ENCODE peak calls at places on chromosomes 16 and 17, in four cellular contexts. One of them, this sample, is unnamed.

GRCh38 chr17:51435641-51436091 is 175.3 kb downstream of the UTP18 start:
- DNase-seq in H1: peak; percentile 72
- DNase-seq in GM12878: no peak
- DNase-seq in K562: peak; percentile 20
- DNase-seq in this sample: peak; percentile 4

GRCh38 chr17:10018461-10018891 is 113.4 kb upstream of the RCVRN start:
- DNase-seq in K562: no peak
- DNase-seq in H1: no peak
- DNase-seq in GM12878: peak; percentile 56
- DNase-seq in this sample: no peak

GRCh38 chr16:66899310-66899944 is 19.1 kb downstream of the PDP2 start:
- DNase-seq in K562: no peak
- DNase-seq in H1: no peak
- DNase-seq in GM12878: no peak
- DNase-seq in this sample: peak; percentile 80

GRCh38 chr17:32876414-32877163 is at the start of gene MYO1D:
- DNase-seq in H1: peak; percentile 88
- DNase-seq in GM12878: no peak
- DNase-seq in K562: peak; percentile 74
- DNase-seq in this sample: no peak

GRCh38 chr16:23527961-23528634 is 17.8 kb upstream of the GGA2 start:
- DNase-seq in H1: no peak
- DNase-seq in GM12878: no peak
- DNase-seq in K562: no peak
- DNase-seq in this sample: no peak

GRCh38 chr17:83124871-83125514 is 45.6 kb downstream of the METRNL start:
- DNase-seq in H1: no peak
- DNase-seq in GM12878: no peak
- DNase-seq in K562: no peak
- DNase-seq in this sample: no peak

GRCh38 chr16:15055141-15056053 is 477 bp downstream of the NTAN1 start:
- DNase-seq in H1: peak; percentile 85
- DNase-seq in K562: peak; percentile 27
- DNase-seq in GM12878: no peak
- DNase-seq in this sample: peak; percentile 23

GRCh38 chr16:58885528-58886170 is 151.5 kb upstream of the GOT2 start:
- DNase-seq in H1: no peak
- DNase-seq in GM12878: no peak
- DNase-seq in K562: no peak
- DNase-seq in this sample: no peak

GRCh38 chr17:41563607-41564006 is 8.3 kb downstream of the KRT9 start:
- DNase-seq in K562: no peak
- DNase-seq in H1: no peak
- DNase-seq in GM12878: no peak
- DNase-seq in this sample: no peak

GRCh38 chr16:52997922-52998321 is 54.8 kb downstream of the CHD9NB start:
- DNase-seq in H1: no peak
- DNase-seq in K562: no peak
- DNase-seq in GM12878: no peak
- DNase-seq in this sample: no peak

GRCh38 chr16:27248036-27248435 is 20.5 kb downstream of the NSMCE1 start:
- DNase-seq in GM12878: no peak
- DNase-seq in H1: no peak
- DNase-seq in K562: no peak
- DNase-seq in this sample: no peak

GRCh38 chr16:66382966-66383299 is 16.4 kb downstream of the CDH5 start:
- DNase-seq in GM12878: no peak
- DNase-seq in K562: no peak
- DNase-seq in H1: no peak
- DNase-seq in this sample: peak; percentile 93

GRCh38 chr16:31409433-31409832 is 16.3 kb downstream of the ITGAD start:
- DNase-seq in K562: no peak
- DNase-seq in H1: no peak
- DNase-seq in GM12878: no peak
- DNase-seq in this sample: peak; percentile 66

GRCh38 chr17:41683441-41684007 is 5.2 kb upstream of the EIF1 start:
- DNase-seq in GM12878: no peak
- DNase-seq in K562: no peak
- DNase-seq in H1: no peak
- DNase-seq in this sample: no peak

GRCh38 chr17:15384142-15384803 is 42.9 kb upstream of the TEKT3 start:
- DNase-seq in H1: no peak
- DNase-seq in K562: no peak
- DNase-seq in GM12878: no peak
- DNase-seq in this sample: peak; percentile 25

GRCh38 chr16:49856741-49857330 is 924 bp upstream of the ZNF423 start:
- DNase-seq in K562: peak; percentile 62
- DNase-seq in H1: peak; percentile 85
- DNase-seq in GM12878: no peak
- DNase-seq in this sample: peak; percentile 55
- TF ChIP-seq CHD1 in K562: no peak
- TF ChIP-seq CHD1 in H1: no peak
- TF ChIP-seq CHD1 in GM12878: no peak
- TF ChIP-seq CHD1 in this sample: no peak

DNA sequence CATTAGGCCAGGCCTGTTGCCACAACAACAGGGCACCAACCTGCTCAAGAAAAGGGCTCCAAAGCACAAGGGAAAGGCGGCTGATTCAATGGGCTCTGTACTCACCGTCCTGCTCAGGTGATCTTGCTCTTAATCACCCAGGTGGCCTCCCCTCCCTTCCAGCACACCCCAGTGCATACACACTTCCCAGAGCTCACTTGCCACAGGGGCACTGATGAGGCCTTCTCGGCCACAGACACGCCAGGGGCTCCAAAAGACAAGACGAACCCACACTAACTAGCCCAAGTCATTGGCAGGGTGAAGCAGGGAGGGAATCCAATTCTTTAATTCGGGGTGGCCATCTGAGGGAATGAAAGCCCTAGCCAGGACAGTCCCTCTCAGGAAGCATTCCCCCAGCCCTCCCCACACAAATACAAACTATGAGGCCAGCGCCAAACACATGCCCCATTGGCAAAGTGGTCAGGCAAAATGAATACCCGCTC is 1.4 kb downstream of the MYO18A start:
- DNase-seq in GM12878: no peak
- DNase-seq in H1: peak; percentile 62
- DNase-seq in K562: no peak
- DNase-seq in this sample: no peak
- TF ChIP-seq CHD1 in GM12878: no peak
- TF ChIP-seq CHD1 in H1: no peak
- TF ChIP-seq CHD1 in K562: no peak
- TF ChIP-seq CHD1 in this sample: no peak

DNA sequence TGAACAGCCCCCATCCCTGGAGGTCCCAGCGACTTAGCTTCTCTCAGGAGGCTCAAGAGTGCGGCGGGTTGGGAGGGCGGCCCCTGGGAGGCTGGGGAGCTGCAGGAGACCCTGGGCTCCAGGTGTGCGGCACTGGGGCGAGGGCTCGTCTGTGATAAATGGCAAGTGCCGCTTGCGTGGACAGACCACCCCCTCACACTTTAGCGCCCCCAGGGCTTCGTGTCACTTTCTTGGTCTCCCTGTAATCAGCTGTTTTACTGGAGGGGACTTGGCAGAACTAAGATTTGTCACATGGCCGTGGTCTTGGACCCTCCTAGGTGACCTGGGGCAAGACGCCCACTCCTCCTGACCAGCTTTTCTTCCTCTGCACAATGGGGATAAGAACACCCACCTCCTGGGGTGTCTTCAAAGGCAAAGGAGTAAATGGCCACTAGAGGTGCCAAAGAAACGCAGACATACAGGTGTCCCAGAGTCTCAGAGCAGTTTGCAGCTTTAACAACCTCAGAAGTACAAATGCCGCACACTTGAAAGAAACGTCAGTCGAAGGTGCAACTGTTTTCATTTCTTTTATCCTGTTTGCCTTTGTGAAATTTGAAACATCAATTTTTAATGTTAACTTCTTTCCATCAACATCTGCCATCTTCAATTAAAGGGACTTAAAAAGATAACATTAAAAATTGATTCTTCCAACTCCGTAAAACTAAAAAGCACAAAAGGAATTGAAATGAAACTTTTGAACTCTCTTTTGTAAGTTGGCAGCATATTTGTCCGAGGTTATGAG is 946 bp downstream of the OSGIN1 start:
- DNase-seq in GM12878: no peak
- DNase-seq in K562: peak; percentile 68
- DNase-seq in H1: no peak
- DNase-seq in this sample: peak; percentile 32
- TF ChIP-seq CHD1 in GM12878: no peak
- TF ChIP-seq CHD1 in K562: peak; percentile 18
- TF ChIP-seq CHD1 in H1: no peak
- TF ChIP-seq CHD1 in this sample: no peak

DNA sequence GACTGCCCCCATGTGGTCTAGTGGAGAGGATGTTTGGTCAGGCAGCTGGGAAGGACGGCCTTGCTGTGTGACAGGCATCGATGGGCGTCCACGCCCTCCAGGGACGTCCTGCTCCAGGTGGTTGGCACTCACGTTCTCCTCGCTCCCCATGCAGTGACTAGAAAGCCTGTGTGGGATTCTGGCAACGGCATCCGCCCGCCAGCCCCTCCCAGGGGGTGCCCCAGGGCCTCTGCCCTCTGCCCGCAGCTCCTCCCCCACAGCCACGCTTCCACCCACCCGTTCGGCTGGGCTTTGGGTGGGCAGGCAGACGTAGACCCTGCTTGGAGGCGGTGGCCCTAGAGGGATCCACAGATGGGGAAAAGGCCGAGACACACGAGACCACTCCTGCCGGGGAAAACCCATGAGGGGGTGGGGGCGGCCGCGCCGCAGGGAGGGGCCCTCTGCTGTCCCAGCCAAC is 4.7 kb upstream of the IL17C start:
- DNase-seq in K562: peak; percentile 69
- DNase-seq in GM12878: peak; percentile 55
- DNase-seq in H1: peak; percentile 73
- DNase-seq in this sample: peak; percentile 13
- TF ChIP-seq CHD1 in K562: no peak
- TF ChIP-seq CHD1 in GM12878: no peak
- TF ChIP-seq CHD1 in H1: no peak
- TF ChIP-seq CHD1 in this sample: no peak

GRCh38 chr17:75976175-75976848 is 2.7 kb downstream of the ACOX1 start:
- DNase-seq in K562: no peak
- DNase-seq in H1: no peak
- DNase-seq in GM12878: no peak
- DNase-seq in this sample: peak; percentile 23
- TF ChIP-seq CHD1 in K562: no peak
- TF ChIP-seq CHD1 in H1: no peak
- TF ChIP-seq CHD1 in GM12878: no peak
- TF ChIP-seq CHD1 in this sample: no peak

DNA sequence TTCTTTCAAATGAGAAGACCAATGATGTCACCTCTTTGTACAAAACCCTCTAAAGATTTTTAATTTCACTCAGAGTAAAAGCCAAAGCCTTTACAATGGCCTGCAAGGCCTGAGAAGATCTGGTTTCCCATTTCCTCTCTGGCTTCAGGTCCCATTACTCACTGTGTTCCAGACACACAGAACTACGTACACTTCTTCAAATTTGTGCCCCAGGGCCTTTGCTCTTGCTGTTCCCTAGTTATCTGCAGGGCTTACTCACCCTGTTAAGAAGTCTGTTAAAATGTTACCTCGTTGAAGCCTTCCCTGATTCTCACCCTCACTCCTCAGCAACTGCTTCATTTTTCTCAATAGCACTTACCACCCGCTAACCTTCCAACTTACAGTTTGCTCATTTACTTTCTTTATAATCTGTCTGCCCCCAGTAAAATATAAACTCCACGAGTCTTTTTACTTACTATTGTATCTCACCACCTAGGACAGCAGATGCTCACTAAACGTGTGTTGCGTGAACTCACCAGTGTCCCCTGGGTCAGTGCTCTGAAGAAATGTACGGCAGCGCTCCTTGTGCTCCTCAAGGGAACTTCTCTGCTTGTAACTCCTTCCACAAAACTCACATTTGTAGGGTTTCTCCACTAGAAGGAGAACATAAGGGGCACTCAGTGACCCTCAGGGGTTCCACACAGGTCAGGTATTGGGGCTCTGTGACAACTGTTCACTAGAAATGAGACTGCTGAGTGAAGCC is 50.2 kb downstream of the GRB7 start:
- DNase-seq in H1: no peak
- DNase-seq in K562: no peak
- DNase-seq in GM12878: no peak
- DNase-seq in this sample: no peak
- TF ChIP-seq CHD1 in H1: no peak
- TF ChIP-seq CHD1 in K562: no peak
- TF ChIP-seq CHD1 in GM12878: no peak
- TF ChIP-seq CHD1 in this sample: no peak

GRCh38 chr17:3911271-3912053 is 4.8 kb downstream of the P2RX1 start:
- DNase-seq in H1: no peak
- DNase-seq in GM12878: peak; percentile 89
- DNase-seq in K562: no peak
- DNase-seq in this sample: no peak
- TF ChIP-seq CHD1 in H1: no peak
- TF ChIP-seq CHD1 in GM12878: no peak
- TF ChIP-seq CHD1 in K562: no peak
- TF ChIP-seq CHD1 in this sample: no peak

GRCh38 chr16:56332464-56333079 is 92.8 kb downstream of the AMFR start:
- DNase-seq in H1: peak; percentile 66
- DNase-seq in GM12878: no peak
- DNase-seq in K562: peak; percentile 62
- DNase-seq in this sample: peak; percentile 45
- TF ChIP-seq CHD1 in H1: no peak
- TF ChIP-seq CHD1 in GM12878: no peak
- TF ChIP-seq CHD1 in K562: no peak
- TF ChIP-seq CHD1 in this sample: no peak

GRCh38 chr16:72372646-72373045 is 200.7 kb upstream of the PMFBP1 start:
- DNase-seq in GM12878: no peak
- DNase-seq in H1: no peak
- DNase-seq in K562: no peak
- DNase-seq in this sample: no peak
- TF ChIP-seq CHD1 in GM12878: no peak
- TF ChIP-seq CHD1 in H1: no peak
- TF ChIP-seq CHD1 in K562: no peak
- TF ChIP-seq CHD1 in this sample: no peak

DNA sequence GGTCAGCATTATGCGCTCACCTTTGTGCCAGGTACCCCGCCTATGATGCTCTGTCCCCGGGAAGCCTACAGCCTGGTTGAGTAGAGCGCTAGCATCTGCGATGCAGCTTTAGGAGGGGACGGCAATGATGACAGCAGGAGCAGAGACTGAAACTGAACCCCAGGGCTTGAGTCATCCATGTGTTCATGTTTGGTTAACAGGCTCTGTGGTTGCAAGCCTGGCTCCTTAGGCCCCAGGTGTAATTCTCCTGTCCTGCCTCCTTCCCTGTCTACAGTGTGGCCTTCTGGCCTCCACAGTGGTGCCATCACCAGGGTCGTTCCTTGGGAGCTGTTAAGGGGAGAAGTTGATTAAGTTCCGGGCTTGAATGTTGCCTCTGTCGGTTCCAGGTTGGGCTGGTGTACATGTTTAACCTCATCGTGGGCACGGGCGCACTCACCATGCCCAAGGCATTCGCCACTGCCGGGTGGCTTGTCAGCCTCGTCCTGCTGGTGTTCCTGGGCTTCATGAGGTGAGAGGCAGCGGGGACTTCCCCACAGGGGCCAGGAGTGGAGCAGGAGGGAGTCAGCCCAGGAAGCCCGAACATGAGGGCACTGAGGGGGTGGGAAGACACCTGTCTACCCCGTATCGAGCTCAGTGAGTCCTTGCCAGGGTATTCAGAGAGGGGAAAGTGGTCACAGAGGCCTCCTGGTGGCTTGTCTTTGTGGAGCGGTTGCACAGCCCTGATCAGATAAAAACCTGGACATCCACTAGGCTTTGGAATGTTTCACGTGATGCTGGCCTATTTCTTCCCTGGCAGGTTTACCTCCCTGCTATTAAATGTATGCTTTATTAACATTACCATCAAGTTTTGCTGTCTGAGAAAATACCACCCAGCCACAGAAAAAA is 9.2 kb upstream of the NAT9 start:
- DNase-seq in K562: no peak
- DNase-seq in GM12878: no peak
- DNase-seq in H1: no peak
- DNase-seq in this sample: no peak
- TF ChIP-seq CHD1 in K562: no peak
- TF ChIP-seq CHD1 in GM12878: no peak
- TF ChIP-seq CHD1 in H1: no peak
- TF ChIP-seq CHD1 in this sample: no peak